ENCODE peak calls at places on chromosomes 5 and 9, in nine cellular contexts. O is T-helper 2 cell; V is SHP77; F is DMS79; P is CD8-positive, alpha-beta memory T cell; G is HT1080; W is smooth muscle cell of the brain vasculature; K is NCI-H2029 treated with DMSO at 0.1 percent for 48 hours; L is H7. D is an unnamed sample.

GRCh38 chr5:31741496-31741895 is 102.6 kb downstream of the PDZD2 start:
- DNase-seq in O (no peak), V (no peak), F (no peak), P (no peak), G (no peak), W (no peak), K (no peak), L (no peak), D (no peak)

GRCh38 chr5:177546262-177546741 is 8.1 kb downstream of the FAM193B start:
- DNase-seq in O (no peak), V (no peak), F (no peak), P (no peak), G (peak), W (peak), K (no peak), L (no peak), D (peak)

GRCh38 chr5:5619546-5619945 is 197.1 kb downstream of the ICE1 start:
- DNase-seq in O (no peak), V (no peak), F (no peak), P (no peak), G (no peak), W (no peak), K (no peak), L (no peak), D (no peak)

GRCh38 chr5:174457141-174457678 is 267.2 kb upstream of the MSX2 start:
- DNase-seq in O (no peak), V (no peak), F (no peak), P (no peak), G (no peak), W (no peak), K (no peak), L (peak), D (no peak)

GRCh38 chr9:2657427-2657826 is 35.8 kb downstream of the VLDLR start:
- DNase-seq in O (peak), V (no peak), F (no peak), P (no peak), G (no peak), W (no peak), K (no peak), L (no peak), D (no peak)

GRCh38 chr5:180054226-180054625 is 17.3 kb downstream of the RNF130 start:
- DNase-seq in O (no peak), V (no peak), F (no peak), P (no peak), G (no peak), W (no peak), K (no peak), L (no peak), D (no peak)

GRCh38 chr9:34603610-34604231 is 8.2 kb downstream of the RPP25L start:
- DNase-seq in O (peak), V (peak), F (peak), P (peak), G (peak), W (no peak), K (peak), L (peak), D (no peak)

GRCh38 chr9:76576344-76576743 is 117.4 kb downstream of the GCNT1 start:
- DNase-seq in O (peak), V (no peak), F (no peak), P (no peak), G (peak), W (no peak), K (no peak), L (no peak), D (no peak)

GRCh38 chr9:121885345-121885901 is 207.7 kb downstream of the TTLL11 start:
- DNase-seq in O (no peak), V (no peak), F (no peak), P (no peak), G (peak), W (peak), K (no peak), L (no peak), D (no peak)

GRCh38 chr5:1748271-1748670 is 51.4 kb downstream of the MRPL36 start:
- DNase-seq in O (no peak), V (no peak), F (no peak), P (no peak), G (no peak), W (no peak), K (no peak), L (no peak), D (no peak)

GRCh38 chr9:124600407-124600806 is 93.2 kb upstream of the NR5A1 start:
- DNase-seq in O (no peak), V (no peak), F (no peak), P (no peak), G (no peak), W (no peak), K (no peak), L (no peak), D (no peak)

GRCh38 chr5:85345818-85346217 is 961.1 kb upstream of the EDIL3 start:
- DNase-seq in O (no peak), V (no peak), F (no peak), P (no peak), G (no peak), W (no peak), K (no peak), L (no peak), D (no peak)

GRCh38 chr5:169064093-169064492 is 236.8 kb downstream of the SLIT3 start:
- DNase-seq in O (no peak), V (no peak), F (peak), P (no peak), G (no peak), W (no peak), K (no peak), L (no peak), D (no peak)

GRCh38 chr5:978051-978450 is 30.6 kb upstream of the NKD2 start:
- DNase-seq in O (no peak), V (no peak), F (no peak), P (no peak), G (no peak), W (no peak), K (no peak), L (peak), D (no peak)

GRCh38 chr5:76331139-76331538 is 71.9 kb upstream of the IQGAP2 start:
- DNase-seq in O (peak), V (no peak), F (no peak), P (peak), G (no peak), W (no peak), K (no peak), L (no peak), D (no peak)

GRCh38 chr9:131528886-131529505 is 2.1 kb downstream of the UCK1 start:
- DNase-seq in O (no peak), V (no peak), F (no peak), P (no peak), G (no peak), W (no peak), K (no peak), L (no peak), D (no peak)

GRCh38 chr9:108057421-108058136 is 568.0 kb upstream of the KLF4 start:
- DNase-seq in O (no peak), V (no peak), F (no peak), P (no peak), G (peak), W (no peak), K (no peak), L (no peak), D (no peak)

GRCh38 chr5:135878156-135878620 is 17.5 kb downstream of the IL9 start:
- DNase-seq in O (no peak), V (no peak), F (no peak), P (no peak), G (no peak), W (no peak), K (no peak), L (peak), D (no peak)

GRCh38 chr5:142143878-142144277 is 35.3 kb downstream of the NDFIP1 start:
- DNase-seq in O (peak), V (no peak), F (no peak), P (peak), G (peak), W (peak), K (no peak), L (peak), D (peak)

GRCh38 chr5:52811067-52811749 is 23.5 kb downstream of the ITGA1 start:
- DNase-seq in O (no peak), V (no peak), F (no peak), P (no peak), G (peak), W (no peak), K (no peak), L (no peak), D (no peak)

GRCh38 chr9:127768666-127769065 is 9.8 kb downstream of the SH2D3C start:
- DNase-seq in O (no peak), V (no peak), F (no peak), P (no peak), G (no peak), W (no peak), K (no peak), L (no peak), D (no peak)

GRCh38 chr9:72585737-72586136 is 64.3 kb downstream of the TMC1 start:
- DNase-seq in O (no peak), V (no peak), F (no peak), P (no peak), G (no peak), W (no peak), K (no peak), L (no peak), D (no peak)

GRCh38 chr5:60844429-60844890 is 391 bp upstream of the ELOVL7 start:
- DNase-seq in O (no peak), V (no peak), F (no peak), P (no peak), G (peak), W (no peak), K (no peak), L (peak), D (no peak)

GRCh38 chr5:142655339-142656267 is 30.3 kb downstream of the FGF1 start:
- DNase-seq in O (peak), V (peak), F (no peak), P (peak), G (peak), W (peak), K (peak), L (peak), D (peak)

GRCh38 chr5:88748670-88749069 is 134.3 kb downstream of the MEF2C start:
- DNase-seq in O (no peak), V (no peak), F (no peak), P (no peak), G (no peak), W (no peak), K (no peak), L (no peak), D (no peak)

GRCh38 chr5:133309981-133310630 is 258.3 kb downstream of the HSPA4 start:
- DNase-seq in O (no peak), V (no peak), F (no peak), P (no peak), G (no peak), W (no peak), K (no peak), L (no peak), D (no peak)

GRCh38 chr9:68446836-68447235 is 90.4 kb downstream of the PGM5 start:
- DNase-seq in O (no peak), V (no peak), F (no peak), P (no peak), G (no peak), W (no peak), K (no peak), L (no peak), D (no peak)

GRCh38 chr9:93582115-93582514 is 5.7 kb downstream of the PHF2 start:
- DNase-seq in O (no peak), V (peak), F (peak), P (no peak), G (no peak), W (no peak), K (peak), L (no peak), D (no peak)

GRCh38 chr5:175059687-175060194 is 335.4 kb downstream of the MSX2 start:
- DNase-seq in O (peak), V (no peak), F (no peak), P (no peak), G (peak), W (no peak), K (no peak), L (peak), D (no peak)

GRCh38 chr5:178590924-178591423 is 781 bp upstream of the COL23A1 start:
- DNase-seq in O (no peak), V (no peak), F (no peak), P (no peak), G (no peak), W (no peak), K (no peak), L (no peak), D (no peak)